ENCODE peak calls at places on chromosomes 13 and 19, in eight cellular contexts. V is glutamatergic neuron; I is Calu3; D is K562; A is NCI-H1048; X is stimulated activated CD4-positive, alpha-beta T cell treated with anti-CD3 and anti-CD28 coated beads, Interleukin-4, amount 100 ng/mL, for 48 hours; K is thoracic aorta; P is amygdala. J is an unnamed sample.

GRCh38 chr19:7104783-7105447 is 35.4 kb downstream of the ZNF557 start:
- DNase-seq in V (no peak), I (no peak), D (no peak), A (no peak), X (no peak), K (no peak), P (no peak), J (no peak)

GRCh38 chr19:28406237-28406596 is 806.7 kb downstream of the UQCRFS1 start:
- DNase-seq in V (no peak), I (no peak), D (no peak), A (no peak), X (no peak), K (no peak), P (no peak), J (no peak)

GRCh38 chr19:45275370-45275971 is 24.4 kb downstream of the MARK4 start:
- DNase-seq in V (peak), I (no peak), D (no peak), A (no peak), X (no peak), K (no peak), P (no peak), J (no peak)

GRCh38 chr13:113922412-113923118 is 51.3 kb downstream of the C13orf46 start:
- DNase-seq in V (no peak), I (no peak), D (no peak), A (no peak), X (no peak), K (peak), P (no peak), J (no peak)

GRCh38 chr19:51157265-51157664 is 15.2 kb downstream of the SIGLEC7 start:
- DNase-seq in V (no peak), I (no peak), D (no peak), A (no peak), X (no peak), K (no peak), P (no peak), J (no peak)

GRCh38 chr13:45833663-45834062 is 17.9 kb downstream of the SIAH3 start:
- DNase-seq in V (no peak), I (peak), D (no peak), A (no peak), X (no peak), K (no peak), P (no peak), J (no peak)

GRCh38 chr13:74102691-74103090 is 31.5 kb downstream of the KLF12 start:
- DNase-seq in V (no peak), I (no peak), D (no peak), A (no peak), X (no peak), K (no peak), P (no peak), J (no peak)

GRCh38 chr19:35153701-35154534 is 617 bp upstream of the FXYD5 start:
- DNase-seq in V (peak), I (peak), D (peak), A (no peak), X (peak), K (no peak), P (no peak), J (peak)

GRCh38 chr13:109330941-109331340 is 455.4 kb downstream of the IRS2 start:
- DNase-seq in V (no peak), I (no peak), D (no peak), A (no peak), X (no peak), K (no peak), P (no peak), J (no peak)

J was measured in GM12891.